ENCODE peak calls at places on chromosomes 16 and 17, in ten cellular contexts. One of them, this sample, is unnamed.

GRCh38 chr16:4393243-4393606 is 21.6 kb downstream of the VASN start:
- DNase-seq in RWPE1: peak
- DNase-seq in brain microvascular endothelial cell: no peak
- DNase-seq in tibial nerve: no peak
- DNase-seq in mammary epithelial cell: peak
- DNase-seq in Peyer's patch: no peak
- DNase-seq in HepG2: no peak
- DNase-seq in AG04450: no peak
- DNase-seq in SK-N-SH: no peak
- DNase-seq in dorsolateral prefrontal cortex: no peak
- DNase-seq in this sample: no peak

GRCh38 chr16:85372627-85373372 is 240.3 kb upstream of the GSE1 start:
- DNase-seq in HepG2: peak
- DNase-seq in AG04450: no peak
- DNase-seq in Peyer's patch: no peak
- DNase-seq in tibial nerve: no peak
- DNase-seq in brain microvascular endothelial cell: peak
- DNase-seq in SK-N-SH: no peak
- DNase-seq in mammary epithelial cell: peak
- DNase-seq in dorsolateral prefrontal cortex: no peak
- DNase-seq in RWPE1: peak
- DNase-seq in this sample: no peak

GRCh38 chr17:67258836-67259468 is 14.0 kb upstream of the HELZ start:
- DNase-seq in HepG2: no peak
- DNase-seq in mammary epithelial cell: no peak
- DNase-seq in AG04450: no peak
- DNase-seq in dorsolateral prefrontal cortex: no peak
- DNase-seq in brain microvascular endothelial cell: no peak
- DNase-seq in SK-N-SH: no peak
- DNase-seq in Peyer's patch: no peak
- DNase-seq in RWPE1: no peak
- DNase-seq in tibial nerve: no peak
- DNase-seq in this sample: no peak

GRCh38 chr16:68564367-68564985 is 25.4 kb downstream of the ZFP90 start:
- DNase-seq in tibial nerve: no peak
- DNase-seq in Peyer's patch: no peak
- DNase-seq in dorsolateral prefrontal cortex: no peak
- DNase-seq in RWPE1: no peak
- DNase-seq in HepG2: no peak
- DNase-seq in mammary epithelial cell: no peak
- DNase-seq in AG04450: no peak
- DNase-seq in brain microvascular endothelial cell: no peak
- DNase-seq in SK-N-SH: no peak
- DNase-seq in this sample: no peak

GRCh38 chr17:78904371-78904770 is 1.4 kb upstream of the CEP295NL start:
- DNase-seq in dorsolateral prefrontal cortex: no peak
- DNase-seq in SK-N-SH: no peak
- DNase-seq in mammary epithelial cell: no peak
- DNase-seq in HepG2: no peak
- DNase-seq in Peyer's patch: no peak
- DNase-seq in tibial nerve: no peak
- DNase-seq in brain microvascular endothelial cell: no peak
- DNase-seq in AG04450: no peak
- DNase-seq in RWPE1: no peak
- DNase-seq in this sample: no peak

GRCh38 chr16:68907297-68907999 is 64.1 kb downstream of the TANGO6 start:
- DNase-seq in tibial nerve: no peak
- DNase-seq in mammary epithelial cell: no peak
- DNase-seq in HepG2: peak
- DNase-seq in AG04450: no peak
- DNase-seq in dorsolateral prefrontal cortex: no peak
- DNase-seq in brain microvascular endothelial cell: no peak
- DNase-seq in RWPE1: no peak
- DNase-seq in Peyer's patch: no peak
- DNase-seq in SK-N-SH: no peak
- DNase-seq in this sample: no peak

GRCh38 chr16:89779917-89780316 is 36.5 kb downstream of the FANCA start:
- DNase-seq in Peyer's patch: no peak
- DNase-seq in RWPE1: no peak
- DNase-seq in AG04450: no peak
- DNase-seq in tibial nerve: no peak
- DNase-seq in dorsolateral prefrontal cortex: no peak
- DNase-seq in HepG2: no peak
- DNase-seq in mammary epithelial cell: no peak
- DNase-seq in SK-N-SH: no peak
- DNase-seq in brain microvascular endothelial cell: no peak
- DNase-seq in this sample: no peak

GRCh38 chr16:81401035-81401950 is 43.3 kb upstream of the CMIP start:
- DNase-seq in HepG2: peak
- DNase-seq in tibial nerve: no peak
- DNase-seq in brain microvascular endothelial cell: peak
- DNase-seq in SK-N-SH: no peak
- DNase-seq in RWPE1: peak
- DNase-seq in AG04450: peak
- DNase-seq in mammary epithelial cell: peak
- DNase-seq in Peyer's patch: no peak
- DNase-seq in dorsolateral prefrontal cortex: no peak
- DNase-seq in this sample: no peak

GRCh38 chr17:7667616-7668406 is 17.1 kb downstream of the ATP1B2 start:
- DNase-seq in AG04450: no peak
- DNase-seq in brain microvascular endothelial cell: no peak
- DNase-seq in HepG2: no peak
- DNase-seq in SK-N-SH: no peak
- DNase-seq in tibial nerve: no peak
- DNase-seq in Peyer's patch: no peak
- DNase-seq in dorsolateral prefrontal cortex: no peak
- DNase-seq in RWPE1: no peak
- DNase-seq in mammary epithelial cell: no peak
- DNase-seq in this sample: no peak

GRCh38 chr16:67399218-67399733 is 6.0 kb upstream of the TPPP3 start:
- DNase-seq in dorsolateral prefrontal cortex: no peak
- DNase-seq in SK-N-SH: peak
- DNase-seq in brain microvascular endothelial cell: no peak
- DNase-seq in tibial nerve: no peak
- DNase-seq in Peyer's patch: peak
- DNase-seq in mammary epithelial cell: no peak
- DNase-seq in AG04450: no peak
- DNase-seq in RWPE1: no peak
- DNase-seq in HepG2: no peak
- DNase-seq in this sample: no peak

GRCh38 chr17:14205992-14206461 is 30.6 kb downstream of the CDRT15 start:
- DNase-seq in SK-N-SH: no peak
- DNase-seq in AG04450: no peak
- DNase-seq in brain microvascular endothelial cell: no peak
- DNase-seq in RWPE1: peak
- DNase-seq in tibial nerve: no peak
- DNase-seq in HepG2: no peak
- DNase-seq in dorsolateral prefrontal cortex: no peak
- DNase-seq in Peyer's patch: peak
- DNase-seq in mammary epithelial cell: peak
- DNase-seq in this sample: peak

GRCh38 chr17:73192894-73193701 is at the start of gene COG1:
- DNase-seq in tibial nerve: peak
- DNase-seq in RWPE1: peak
- DNase-seq in Peyer's patch: peak
- DNase-seq in mammary epithelial cell: peak
- DNase-seq in HepG2: peak
- DNase-seq in brain microvascular endothelial cell: peak
- DNase-seq in dorsolateral prefrontal cortex: peak
- DNase-seq in AG04450: peak
- DNase-seq in SK-N-SH: peak
- DNase-seq in this sample: peak

GRCh38 chr17:81090361-81091133 is 55.6 kb downstream of the BAIAP2 start:
- DNase-seq in RWPE1: peak
- DNase-seq in AG04450: no peak
- DNase-seq in HepG2: no peak
- DNase-seq in mammary epithelial cell: no peak
- DNase-seq in Peyer's patch: peak
- DNase-seq in SK-N-SH: peak
- DNase-seq in tibial nerve: peak
- DNase-seq in dorsolateral prefrontal cortex: no peak
- DNase-seq in brain microvascular endothelial cell: no peak
- DNase-seq in this sample: peak

GRCh38 chr16:57315401-57315800 is 30.9 kb upstream of the PLLP start:
- DNase-seq in Peyer's patch: no peak
- DNase-seq in RWPE1: no peak
- DNase-seq in mammary epithelial cell: no peak
- DNase-seq in tibial nerve: no peak
- DNase-seq in brain microvascular endothelial cell: no peak
- DNase-seq in dorsolateral prefrontal cortex: no peak
- DNase-seq in SK-N-SH: no peak
- DNase-seq in AG04450: no peak
- DNase-seq in HepG2: no peak
- DNase-seq in this sample: no peak

GRCh38 chr17:14922421-14922820 is 342.7 kb downstream of the PMP22 start:
- DNase-seq in tibial nerve: no peak
- DNase-seq in HepG2: no peak
- DNase-seq in AG04450: no peak
- DNase-seq in mammary epithelial cell: no peak
- DNase-seq in RWPE1: no peak
- DNase-seq in dorsolateral prefrontal cortex: no peak
- DNase-seq in SK-N-SH: no peak
- DNase-seq in Peyer's patch: no peak
- DNase-seq in brain microvascular endothelial cell: no peak
- DNase-seq in this sample: no peak

GRCh38 chr16:70665806-70666735 is 19.7 kb downstream of the IL34 start:
- DNase-seq in AG04450: no peak
- DNase-seq in RWPE1: no peak
- DNase-seq in brain microvascular endothelial cell: no peak
- DNase-seq in HepG2: no peak
- DNase-seq in SK-N-SH: no peak
- DNase-seq in Peyer's patch: peak
- DNase-seq in mammary epithelial cell: no peak
- DNase-seq in dorsolateral prefrontal cortex: no peak
- DNase-seq in tibial nerve: no peak
- DNase-seq in this sample: no peak

GRCh38 chr16:50644730-50645129 is 36.4 kb downstream of the SNX20 start:
- DNase-seq in brain microvascular endothelial cell: peak
- DNase-seq in SK-N-SH: peak
- DNase-seq in HepG2: no peak
- DNase-seq in mammary epithelial cell: peak
- DNase-seq in RWPE1: peak
- DNase-seq in Peyer's patch: no peak
- DNase-seq in tibial nerve: peak
- DNase-seq in dorsolateral prefrontal cortex: peak
- DNase-seq in AG04450: no peak
- DNase-seq in this sample: no peak

GRCh38 chr17:74012465-74012864 is 191.0 kb upstream of the RPL38 start:
- DNase-seq in mammary epithelial cell: no peak
- DNase-seq in RWPE1: no peak
- DNase-seq in SK-N-SH: no peak
- DNase-seq in AG04450: no peak
- DNase-seq in dorsolateral prefrontal cortex: no peak
- DNase-seq in HepG2: peak
- DNase-seq in brain microvascular endothelial cell: no peak
- DNase-seq in Peyer's patch: no peak
- DNase-seq in tibial nerve: no peak
- DNase-seq in this sample: no peak

GRCh38 chr17:596763-597644 is 117.6 kb downstream of the VPS53 start:
- DNase-seq in dorsolateral prefrontal cortex: no peak
- DNase-seq in SK-N-SH: peak
- DNase-seq in HepG2: no peak
- DNase-seq in Peyer's patch: no peak
- DNase-seq in tibial nerve: no peak
- DNase-seq in RWPE1: peak
- DNase-seq in brain microvascular endothelial cell: peak
- DNase-seq in mammary epithelial cell: peak
- DNase-seq in AG04450: no peak
- DNase-seq in this sample: no peak

GRCh38 chr17:41796066-41796895 is 9.8 kb upstream of the JUP start:
- DNase-seq in RWPE1: no peak
- DNase-seq in tibial nerve: no peak
- DNase-seq in HepG2: peak
- DNase-seq in Peyer's patch: no peak
- DNase-seq in SK-N-SH: no peak
- DNase-seq in brain microvascular endothelial cell: no peak
- DNase-seq in dorsolateral prefrontal cortex: no peak
- DNase-seq in AG04450: no peak
- DNase-seq in mammary epithelial cell: peak
- DNase-seq in this sample: no peak
- H3K27ac ChIP-seq in RWPE1: peak
- H3K27ac ChIP-seq in tibial nerve: no peak
- H3K27ac ChIP-seq in HepG2: no peak
- H3K27ac ChIP-seq in Peyer's patch: no peak
- H3K27ac ChIP-seq in SK-N-SH: no peak
- H3K27ac ChIP-seq in brain microvascular endothelial cell: no peak
- H3K27ac ChIP-seq in dorsolateral prefrontal cortex: no peak
- H3K27ac ChIP-seq in AG04450: no peak
- H3K27ac ChIP-seq in mammary epithelial cell: no peak
- H3K27ac ChIP-seq in this sample: no peak

GRCh38 chr17:18191967-18192366 is 8.3 kb downstream of the ALKBH5 start:
- DNase-seq in RWPE1: no peak
- DNase-seq in dorsolateral prefrontal cortex: no peak
- DNase-seq in tibial nerve: no peak
- DNase-seq in mammary epithelial cell: no peak
- DNase-seq in HepG2: no peak
- DNase-seq in SK-N-SH: peak
- DNase-seq in brain microvascular endothelial cell: no peak
- DNase-seq in AG04450: no peak
- DNase-seq in Peyer's patch: no peak
- DNase-seq in this sample: no peak
- TF ChIP-seq CTCF in RWPE1: no peak
- TF ChIP-seq CTCF in dorsolateral prefrontal cortex: peak
- TF ChIP-seq CTCF in tibial nerve: no peak
- TF ChIP-seq CTCF in mammary epithelial cell: peak
- TF ChIP-seq CTCF in HepG2: peak
- TF ChIP-seq CTCF in SK-N-SH: peak
- TF ChIP-seq CTCF in brain microvascular endothelial cell: peak
- TF ChIP-seq CTCF in AG04450: peak
- TF ChIP-seq CTCF in Peyer's patch: no peak
- TF ChIP-seq CTCF in this sample: no peak

DNA sequence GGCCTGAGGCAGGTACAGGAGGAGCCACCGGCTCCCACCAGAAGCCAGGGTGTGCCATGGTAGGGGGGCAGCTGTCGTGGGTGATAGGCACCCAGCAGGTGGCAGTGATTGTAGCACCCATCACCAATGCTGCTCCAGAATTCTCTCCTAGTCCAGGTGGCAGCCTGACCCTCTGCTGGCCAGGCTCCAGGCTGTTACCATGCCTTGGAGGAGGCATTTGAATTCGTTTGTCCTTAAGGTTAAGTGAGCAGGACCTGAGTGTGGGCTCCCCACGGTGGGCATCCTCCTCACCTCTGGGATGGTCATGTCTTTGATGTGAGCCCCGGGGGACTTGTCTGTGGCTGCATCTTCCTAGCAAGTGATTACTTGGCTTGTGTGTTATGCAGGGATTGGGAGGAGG is 59.4 kb downstream of the RGS9 start:
- DNase-seq in SK-N-SH: no peak
- DNase-seq in mammary epithelial cell: no peak
- DNase-seq in brain microvascular endothelial cell: no peak
- DNase-seq in RWPE1: no peak
- DNase-seq in HepG2: no peak
- DNase-seq in dorsolateral prefrontal cortex: no peak
- DNase-seq in Peyer's patch: no peak
- DNase-seq in tibial nerve: no peak
- DNase-seq in AG04450: no peak
- DNase-seq in this sample: no peak
- H3K27ac ChIP-seq in SK-N-SH: no peak
- H3K27ac ChIP-seq in mammary epithelial cell: no peak
- H3K27ac ChIP-seq in brain microvascular endothelial cell: no peak
- H3K27ac ChIP-seq in RWPE1: no peak
- H3K27ac ChIP-seq in HepG2: no peak
- H3K27ac ChIP-seq in dorsolateral prefrontal cortex: no peak
- H3K27ac ChIP-seq in Peyer's patch: no peak
- H3K27ac ChIP-seq in tibial nerve: no peak
- H3K27ac ChIP-seq in AG04450: no peak
- H3K27ac ChIP-seq in this sample: no peak

GRCh38 chr17:39863918-39864746 is at the start of gene IKZF3:
- DNase-seq in tibial nerve: no peak
- DNase-seq in brain microvascular endothelial cell: no peak
- DNase-seq in mammary epithelial cell: peak
- DNase-seq in SK-N-SH: peak
- DNase-seq in Peyer's patch: peak
- DNase-seq in dorsolateral prefrontal cortex: no peak
- DNase-seq in AG04450: no peak
- DNase-seq in RWPE1: peak
- DNase-seq in HepG2: peak
- DNase-seq in this sample: peak
- TF ChIP-seq CTCF in tibial nerve: no peak
- TF ChIP-seq CTCF in brain microvascular endothelial cell: no peak
- TF ChIP-seq CTCF in mammary epithelial cell: no peak
- TF ChIP-seq CTCF in SK-N-SH: no peak
- TF ChIP-seq CTCF in Peyer's patch: peak
- TF ChIP-seq CTCF in dorsolateral prefrontal cortex: no peak
- TF ChIP-seq CTCF in AG04450: no peak
- TF ChIP-seq CTCF in RWPE1: peak
- TF ChIP-seq CTCF in HepG2: peak
- TF ChIP-seq CTCF in this sample: peak

This sample was measured in lung.